ENCODE peak calls at places on chromosome 1, in four cellular contexts. S, F, P and G are unnamed samples.

GRCh38 chr1:24351918-24352637 is 32.9 kb downstream of the GRHL3 start:
- DNase-seq in S (peak), F (no peak), P (no peak), G (peak)

GRCh38 chr1:94463765-94464330 is 45.7 kb downstream of the ABCD3 start:
- DNase-seq in S (peak), F (no peak), P (no peak), G (peak)

GRCh38 chr1:234942869-234943501 is 185.7 kb downstream of the TOMM20 start:
- DNase-seq in S (no peak), F (no peak), P (no peak), G (no peak)

GRCh38 chr1:20207546-20207945 is 21.2 kb upstream of the PLA2G2C start:
- DNase-seq in S (no peak), F (no peak), P (no peak), G (no peak)

GRCh38 chr1:211633523-211633843 is 41.9 kb downstream of the NEK2 start:
- DNase-seq in S (no peak), F (no peak), P (no peak), G (no peak)

GRCh38 chr1:176858421-176858916 is 306.0 kb downstream of the ASTN1 start:
- DNase-seq in S (no peak), F (no peak), P (no peak), G (no peak)

GRCh38 chr1:50422946-50423669 is at the start of gene DMRTA2:
- DNase-seq in S (peak), F (no peak), P (no peak), G (no peak)

GRCh38 chr1:234458352-234459027 is 20.5 kb downstream of the TARBP1 start:
- DNase-seq in S (no peak), F (no peak), P (no peak), G (no peak)

GRCh38 chr1:17013598-17014320 is 2.0 kb upstream of the ATP13A2 start:
- DNase-seq in S (no peak), F (peak), P (peak), G (no peak)
- H3K4me3 ChIP-seq in S (no peak), F (no peak), P (no peak), G (no peak)

GRCh38 chr1:157758018-157758417 is 18.9 kb downstream of the FCRL2 start:
- DNase-seq in S (no peak), F (no peak), P (no peak), G (no peak)
- TF ChIP-seq CTCF in S (no peak), F (no peak), P (no peak), G (no peak)

GRCh38 chr1:213980906-213981305 is 6.9 kb upstream of the PROX1 start:
- DNase-seq in S (no peak), F (no peak), P (no peak), G (no peak)
- H3K4me3 ChIP-seq in S (no peak), F (no peak), P (no peak), G (no peak)

DNA sequence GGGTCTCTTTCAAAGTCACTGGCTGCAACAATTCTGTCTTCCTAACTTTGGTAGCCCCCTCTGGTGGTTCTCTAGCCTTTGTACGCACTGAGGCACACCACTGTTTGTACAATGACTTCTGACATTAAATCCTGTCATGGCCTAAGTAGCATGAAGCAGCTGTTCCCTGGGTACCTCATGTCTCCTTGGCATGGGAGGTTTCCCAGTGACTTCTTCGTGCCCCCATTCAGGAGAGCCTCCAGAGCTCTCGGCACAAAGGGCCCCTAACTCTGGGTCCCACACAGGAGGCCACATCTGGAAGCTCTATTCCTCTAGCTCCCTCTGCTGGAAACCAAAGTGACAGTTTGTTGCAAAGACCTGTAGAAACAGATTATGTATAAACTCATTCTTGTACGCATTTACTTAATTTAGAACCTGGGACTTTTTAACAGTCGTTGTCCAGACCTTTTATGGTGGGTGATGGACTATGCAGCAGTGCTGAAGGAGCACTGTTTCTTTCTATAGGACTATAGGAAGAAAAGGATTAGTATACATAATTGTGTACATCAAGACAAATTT is 13.4 kb downstream of the SWT1 start:
- DNase-seq in S (peak), F (no peak), P (no peak), G (peak)
- TF ChIP-seq CTCF in S (peak), F (peak), P (peak), G (peak)